ENCODE peak calls at places on chromosomes 3 and 15, in four cellular contexts. One of them, this sample, is unnamed.

GRCh38 chr15:62066663-62067447 is at the start of gene C2CD4A:
- DNase-seq in A549: peak
- DNase-seq in K562: no peak
- DNase-seq in GM12878: no peak
- DNase-seq in this sample: peak

GRCh38 chr3:99920530-99921376 is 103.1 kb downstream of the CMSS1 start:
- DNase-seq in A549: peak
- DNase-seq in GM12878: no peak
- DNase-seq in K562: no peak
- DNase-seq in this sample: peak

GRCh38 chr15:63019539-63020109 is 22.9 kb upstream of the TPM1 start:
- DNase-seq in K562: no peak
- DNase-seq in GM12878: no peak
- DNase-seq in A549: peak
- DNase-seq in this sample: peak

GRCh38 chr3:61829301-61830110 is 268.1 kb downstream of the PTPRG start:
- DNase-seq in GM12878: no peak
- DNase-seq in K562: no peak
- DNase-seq in A549: no peak
- DNase-seq in this sample: no peak

GRCh38 chr3:129027544-129027880 is 26.4 kb downstream of the EFCC1 start:
- DNase-seq in A549: no peak
- DNase-seq in K562: no peak
- DNase-seq in GM12878: no peak
- DNase-seq in this sample: no peak

GRCh38 chr15:55357774-55358173 is 38.8 kb downstream of the PIGB start:
- DNase-seq in GM12878: no peak
- DNase-seq in A549: no peak
- DNase-seq in K562: no peak
- DNase-seq in this sample: peak

GRCh38 chr3:168476360-168476980 is 380.7 kb upstream of the GOLIM4 start:
- DNase-seq in GM12878: no peak
- DNase-seq in A549: no peak
- DNase-seq in K562: no peak
- DNase-seq in this sample: no peak

GRCh38 chr3:61663728-61664492 is 102.5 kb downstream of the PTPRG start:
- DNase-seq in GM12878: no peak
- DNase-seq in A549: peak
- DNase-seq in K562: no peak
- DNase-seq in this sample: peak

GRCh38 chr15:33735637-33736247 is 232.6 kb upstream of the CHRM5 start:
- DNase-seq in GM12878: no peak
- DNase-seq in K562: peak
- DNase-seq in A549: peak
- DNase-seq in this sample: peak

GRCh38 chr3:166304509-166305063 is 467.4 kb upstream of the BCHE start:
- DNase-seq in GM12878: no peak
- DNase-seq in A549: peak
- DNase-seq in K562: no peak
- DNase-seq in this sample: no peak

GRCh38 chr3:38724392-38724736 is 74.9 kb upstream of the SCN5A start:
- DNase-seq in GM12878: no peak
- DNase-seq in K562: no peak
- DNase-seq in A549: no peak
- DNase-seq in this sample: no peak

GRCh38 chr15:20272422-20273184 is 269.0 kb downstream of the GOLGA6L6 start:
- DNase-seq in K562: no peak
- DNase-seq in A549: no peak
- DNase-seq in GM12878: no peak
- DNase-seq in this sample: no peak

GRCh38 chr3:94082412-94082937 is 19.6 kb downstream of the NSUN3 start:
- DNase-seq in GM12878: no peak
- DNase-seq in K562: no peak
- DNase-seq in A549: no peak
- DNase-seq in this sample: no peak

GRCh38 chr3:13229291-13229949 is 156.2 kb upstream of the IQSEC1 start:
- DNase-seq in K562: peak
- DNase-seq in A549: peak
- DNase-seq in GM12878: peak
- DNase-seq in this sample: peak

GRCh38 chr15:93497256-93497655 is 408.2 kb upstream of the RGMA start:
- DNase-seq in GM12878: no peak
- DNase-seq in K562: no peak
- DNase-seq in A549: no peak
- DNase-seq in this sample: no peak

GRCh38 chr3:40621252-40621651 is 96.5 kb downstream of the ZNF621 start:
- DNase-seq in K562: no peak
- DNase-seq in A549: no peak
- DNase-seq in GM12878: no peak
- DNase-seq in this sample: no peak

GRCh38 chr3:40620151-40620550 is 95.4 kb downstream of the ZNF621 start:
- DNase-seq in A549: no peak
- DNase-seq in K562: no peak
- DNase-seq in GM12878: no peak
- DNase-seq in this sample: no peak

GRCh38 chr3:40627095-40627494 is 102.3 kb downstream of the ZNF621 start:
- DNase-seq in GM12878: no peak
- DNase-seq in A549: no peak
- DNase-seq in K562: no peak
- DNase-seq in this sample: no peak

GRCh38 chr3:40624189-40624754 is 99.5 kb downstream of the ZNF621 start:
- DNase-seq in GM12878: no peak
- DNase-seq in K562: no peak
- DNase-seq in A549: no peak
- DNase-seq in this sample: no peak

GRCh38 chr3:40623567-40623966 is 98.8 kb downstream of the ZNF621 start:
- DNase-seq in GM12878: peak
- DNase-seq in K562: peak
- DNase-seq in A549: no peak
- DNase-seq in this sample: no peak
- TF ChIP-seq ELK1 in GM12878: no peak
- TF ChIP-seq ELK1 in K562: no peak
- TF ChIP-seq ELK1 in A549: no peak
- TF ChIP-seq ELK1 in this sample: no peak

GRCh38 chr15:73851679-73852078 is 21.7 kb upstream of the TBC1D21 start:
- DNase-seq in A549: peak
- DNase-seq in GM12878: no peak
- DNase-seq in K562: peak
- DNase-seq in this sample: peak
- TF ChIP-seq ELK1 in A549: no peak
- TF ChIP-seq ELK1 in GM12878: no peak
- TF ChIP-seq ELK1 in K562: no peak
- TF ChIP-seq ELK1 in this sample: no peak

GRCh38 chr15:60001642-60002527 is 2.2 kb upstream of the FOXB1 start:
- DNase-seq in GM12878: no peak
- DNase-seq in A549: no peak
- DNase-seq in K562: no peak
- DNase-seq in this sample: no peak
- TF ChIP-seq ELK1 in GM12878: no peak
- TF ChIP-seq ELK1 in A549: no peak
- TF ChIP-seq ELK1 in K562: no peak
- TF ChIP-seq ELK1 in this sample: no peak

GRCh38 chr15:64864080-64864479 is 22.4 kb downstream of the PLEKHO2 start:
- DNase-seq in GM12878: no peak
- DNase-seq in A549: no peak
- DNase-seq in K562: no peak
- DNase-seq in this sample: peak

GRCh38 chr15:64865126-64865997 is 23.6 kb downstream of the PLEKHO2 start:
- DNase-seq in K562: no peak
- DNase-seq in A549: no peak
- DNase-seq in GM12878: no peak
- DNase-seq in this sample: no peak

GRCh38 chr15:64869501-64869900 is 27.8 kb downstream of the PLEKHO2 start:
- DNase-seq in K562: no peak
- DNase-seq in GM12878: no peak
- DNase-seq in A549: no peak
- DNase-seq in this sample: no peak

GRCh38 chr15:64861960-64862359 is 20.2 kb downstream of the PLEKHO2 start:
- DNase-seq in K562: no peak
- DNase-seq in A549: no peak
- DNase-seq in GM12878: no peak
- DNase-seq in this sample: no peak

DNA sequence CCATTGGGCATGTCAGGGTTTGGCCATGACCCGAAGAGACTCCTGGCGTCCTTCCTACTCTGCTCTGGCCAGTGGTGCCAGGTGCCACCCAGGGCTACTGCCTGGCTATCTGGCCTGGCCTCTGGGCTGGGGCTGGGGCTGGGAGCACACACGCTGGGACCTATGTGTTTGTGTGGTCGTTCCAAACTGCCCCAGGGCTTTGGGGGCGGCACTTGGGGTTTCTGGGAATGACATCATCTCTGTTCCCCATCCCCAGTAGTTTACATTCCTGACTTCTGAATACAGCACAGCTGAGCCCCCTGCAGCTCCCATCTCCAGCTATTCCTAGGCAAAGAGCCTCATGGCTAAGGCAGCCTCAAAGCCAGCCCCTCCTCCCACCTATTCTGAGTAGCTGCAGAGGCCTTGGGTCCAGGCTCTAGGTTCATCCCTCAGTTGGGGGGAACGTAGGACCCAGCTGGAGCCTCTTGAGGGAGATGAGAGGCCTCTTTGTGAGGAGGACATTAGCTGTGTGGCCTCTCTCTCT is 24.3 kb downstream of the PLEKHO2 start:
- DNase-seq in GM12878: no peak
- DNase-seq in A549: no peak
- DNase-seq in K562: no peak
- DNase-seq in this sample: peak
- TF ChIP-seq ELK1 in GM12878: no peak
- TF ChIP-seq ELK1 in A549: no peak
- TF ChIP-seq ELK1 in K562: no peak
- TF ChIP-seq ELK1 in this sample: no peak

DNA sequence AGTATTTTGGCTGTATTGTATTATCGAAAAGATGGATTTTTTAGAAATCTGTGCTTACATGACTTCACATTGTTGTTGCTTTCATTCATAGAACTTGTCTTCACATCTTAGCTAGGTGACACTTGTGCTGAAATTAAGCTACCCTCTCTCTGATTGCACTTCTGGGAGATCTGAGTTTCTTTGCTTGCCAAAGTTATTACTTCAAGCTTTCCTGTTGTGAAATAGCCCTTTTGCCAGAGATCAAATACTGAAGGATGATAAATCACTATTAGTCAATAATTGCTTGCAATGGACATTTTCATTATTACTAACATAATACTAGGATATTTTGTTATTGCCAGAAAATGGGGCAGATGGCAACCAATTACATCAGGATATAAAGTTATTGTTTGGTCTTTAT is 34.7 kb downstream of the PIK3CA start:
- DNase-seq in A549: no peak
- DNase-seq in K562: no peak
- DNase-seq in GM12878: no peak
- DNase-seq in this sample: no peak
- TF ChIP-seq ELK1 in A549: no peak
- TF ChIP-seq ELK1 in K562: no peak
- TF ChIP-seq ELK1 in GM12878: no peak
- TF ChIP-seq ELK1 in this sample: no peak

DNA sequence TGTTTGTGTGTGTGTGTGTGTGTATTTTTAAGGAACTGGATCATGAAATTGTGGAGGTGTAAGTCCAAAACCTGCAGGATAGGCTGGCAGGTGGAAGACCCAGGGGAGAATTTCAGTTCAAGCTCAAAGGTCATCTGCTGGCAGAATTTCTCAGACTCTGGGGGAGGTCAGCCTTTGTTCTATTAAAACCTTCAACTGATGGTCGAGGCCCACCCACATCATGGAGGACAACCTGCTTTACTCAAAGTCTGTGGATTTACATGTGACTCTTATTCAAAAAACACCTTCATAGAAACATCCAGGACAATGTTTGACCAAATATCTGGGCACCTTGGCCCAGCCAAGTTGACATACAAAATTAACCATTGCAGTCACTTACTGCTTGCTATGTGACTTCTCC is 157.2 kb downstream of the EDEM1 start:
- DNase-seq in K562: no peak
- DNase-seq in GM12878: no peak
- DNase-seq in A549: no peak
- DNase-seq in this sample: no peak
- TF ChIP-seq ELK1 in K562: no peak
- TF ChIP-seq ELK1 in GM12878: no peak
- TF ChIP-seq ELK1 in A549: no peak
- TF ChIP-seq ELK1 in this sample: no peak

DNA sequence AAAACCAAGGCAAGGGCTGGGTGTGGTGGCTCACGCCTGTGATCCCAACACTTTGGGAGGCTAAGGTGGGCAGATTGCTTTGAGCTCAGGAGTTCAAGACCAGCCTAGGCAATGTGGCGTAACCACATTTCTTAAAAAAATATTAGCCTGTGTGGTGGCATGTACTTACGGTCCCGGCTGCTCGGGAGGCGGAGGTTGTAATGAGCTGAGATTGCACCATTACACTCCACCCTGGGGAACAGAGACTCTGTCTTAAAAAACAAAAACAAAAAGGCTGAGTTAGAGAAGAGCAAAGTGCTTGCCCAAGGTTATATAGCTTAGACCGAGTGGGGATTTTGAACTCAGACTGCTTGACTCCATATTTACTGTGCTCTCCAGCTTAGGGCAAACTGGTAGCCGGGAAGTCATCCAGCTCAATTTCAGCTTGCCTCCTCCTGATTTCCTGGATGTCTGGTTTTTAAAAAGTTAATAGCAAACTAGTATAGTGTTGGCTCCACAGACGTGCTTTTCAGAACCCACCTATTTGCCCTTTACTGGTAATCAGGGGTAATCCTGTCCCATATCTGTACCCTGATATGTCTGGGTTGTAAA is 138.9 kb downstream of the CACNA1D start:
- DNase-seq in K562: no peak
- DNase-seq in A549: no peak
- DNase-seq in GM12878: no peak
- DNase-seq in this sample: no peak
- TF ChIP-seq ELK1 in K562: no peak
- TF ChIP-seq ELK1 in A549: no peak
- TF ChIP-seq ELK1 in GM12878: no peak
- TF ChIP-seq ELK1 in this sample: no peak